ENCODE peak calls at places on chromosomes 11 and 22, in six cellular contexts. O is HCT116, G is HepG2, E is K562, K is GM12878, S is H1. Z is an unnamed sample.

GRCh38 chr11:68341557-68342458 is 29.4 kb downstream of the LRP5 start:
- DNase-seq in K (no peak), O (no peak), G (no peak), S (no peak), E (no peak), Z (no peak)

GRCh38 chr11:87819141-87819540 is 356.1 kb downstream of the RAB38 start:
- DNase-seq in E (no peak), K (no peak), O (no peak), S (no peak), G (no peak), Z (no peak)

GRCh38 chr11:119739975-119740374 is 11.0 kb upstream of the NECTIN1 start:
- DNase-seq in S (no peak), G (no peak), O (no peak), K (no peak), E (no peak), Z (no peak)

GRCh38 chr22:32043391-32043790 is 330 bp downstream of the SLC5A1 start:
- DNase-seq in O (no peak), K (no peak), G (no peak), S (no peak), E (no peak), Z (no peak)

GRCh38 chr11:125154380-125155099 is 10.0 kb upstream of the PKNOX2 start:
- DNase-seq in S (no peak), O (no peak), K (no peak), E (no peak), G (no peak), Z (no peak)

GRCh38 chr11:117171648-117172051 is 6.9 kb upstream of the SIDT2 start:
- DNase-seq in E (peak; percentile 57), K (no peak), S (no peak), G (no peak), O (no peak), Z (no peak)

GRCh38 chr22:33666661-33667619 is 253.3 kb downstream of the LARGE1 start:
- DNase-seq in S (no peak), O (no peak), G (no peak), E (no peak), K (peak; percentile 1), Z (peak; percentile 18)

GRCh38 chr22:22974795-22975580 is 87.4 kb downstream of the IGLL5 start:
- DNase-seq in E (peak; percentile 36), K (no peak), S (no peak), G (no peak), O (no peak), Z (no peak)

GRCh38 chr11:114099392-114100178 is 40.1 kb downstream of the ZBTB16 start:
- DNase-seq in K (no peak), E (no peak), O (no peak), S (no peak), G (no peak), Z (no peak)

GRCh38 chr22:36873614-36874308 is 13.0 kb downstream of the NCF4 start:
- DNase-seq in G (peak; percentile 62), S (no peak), E (peak; percentile 18), O (peak; percentile 37), K (peak; percentile 69), Z (no peak)

GRCh38 chr22:30612789-30613188 is 5.8 kb downstream of the TCN2 start:
- DNase-seq in E (no peak), K (no peak), S (no peak), O (no peak), G (no peak), Z (no peak)

GRCh38 chr11:127564803-127565202 is 564.2 kb upstream of the KIRREL3 start:
- DNase-seq in K (no peak), G (no peak), O (no peak), S (no peak), E (no peak), Z (no peak)

GRCh38 chr11:64289011-64289564 is 2.0 kb upstream of the KCNK4 start:
- DNase-seq in S (no peak), K (no peak), G (no peak), E (no peak), O (no peak), Z (no peak)

GRCh38 chr11:13776134-13776815 is 107.8 kb downstream of the FAR1 start:
- DNase-seq in O (peak; percentile 15), G (no peak), K (no peak), S (no peak), E (no peak), Z (no peak)

GRCh38 chr11:124769804-124770774 is 8.0 kb upstream of the ESAM start:
- DNase-seq in E (no peak), K (no peak), S (no peak), G (peak; percentile 51), O (peak; percentile 35), Z (no peak)

GRCh38 chr22:50560034-50560433 is 2.7 kb downstream of the SYCE3 start:
- DNase-seq in E (no peak), G (no peak), S (no peak), K (no peak), O (no peak), Z (no peak)

GRCh38 chr22:28843633-28844032 is 39.7 kb upstream of the ZNRF3 start:
- DNase-seq in O (no peak), K (no peak), S (no peak), E (no peak), G (no peak), Z (no peak)

GRCh38 chr11:20259506-20259905 is 99.2 kb upstream of the DBX1 start:
- DNase-seq in O (no peak), S (no peak), E (no peak), K (no peak), G (no peak), Z (no peak)

GRCh38 chr11:1388763-1389102 is 1.0 kb upstream of the BRSK2 start:
- DNase-seq in E (no peak), S (peak; percentile 62), K (no peak), O (no peak), G (no peak), Z (no peak)

GRCh38 chr11:120239713-120240640 is at the start of gene POU2F3:
- DNase-seq in S (peak; percentile 79), E (peak; percentile 43), O (no peak), K (no peak), G (no peak), Z (no peak)

GRCh38 chr22:41380993-41381328 is 781 bp upstream of the TEF start:
- DNase-seq in O (peak; percentile 67), G (peak; percentile 83), E (no peak), S (no peak), K (no peak), Z (no peak)

GRCh38 chr11:35735903-35736302 is 73.3 kb downstream of the TRIM44 start:
- DNase-seq in E (no peak), G (no peak), K (no peak), S (no peak), O (no peak), Z (no peak)

GRCh38 chr22:48644108-48644507 is 1183.6 kb downstream of the BRD1 start:
- DNase-seq in K (no peak), G (peak; percentile 46), E (no peak), S (no peak), O (no peak), Z (no peak)
- H3K9me3 ChIP-seq in K (no peaks in the 10 kb centered on the region), G (no peaks in the 10 kb centered on the region), E (no peaks in the 10 kb centered on the region), S (no peaks in the 10 kb centered on the region), O (no peaks in the 10 kb centered on the region), Z (no peaks in the 10 kb centered on the region)

GRCh38 chr22:49077586-49077985 is 750.1 kb downstream of the BRD1 start:
- DNase-seq in E (no peak), K (no peak), S (no peak), O (no peak), G (no peak), Z (no peak)
- TF ChIP-seq ZNF274 in E (no peak), K (no peak), S (no peak), O (no peak), G (no peak), Z (no peak)

DNA sequence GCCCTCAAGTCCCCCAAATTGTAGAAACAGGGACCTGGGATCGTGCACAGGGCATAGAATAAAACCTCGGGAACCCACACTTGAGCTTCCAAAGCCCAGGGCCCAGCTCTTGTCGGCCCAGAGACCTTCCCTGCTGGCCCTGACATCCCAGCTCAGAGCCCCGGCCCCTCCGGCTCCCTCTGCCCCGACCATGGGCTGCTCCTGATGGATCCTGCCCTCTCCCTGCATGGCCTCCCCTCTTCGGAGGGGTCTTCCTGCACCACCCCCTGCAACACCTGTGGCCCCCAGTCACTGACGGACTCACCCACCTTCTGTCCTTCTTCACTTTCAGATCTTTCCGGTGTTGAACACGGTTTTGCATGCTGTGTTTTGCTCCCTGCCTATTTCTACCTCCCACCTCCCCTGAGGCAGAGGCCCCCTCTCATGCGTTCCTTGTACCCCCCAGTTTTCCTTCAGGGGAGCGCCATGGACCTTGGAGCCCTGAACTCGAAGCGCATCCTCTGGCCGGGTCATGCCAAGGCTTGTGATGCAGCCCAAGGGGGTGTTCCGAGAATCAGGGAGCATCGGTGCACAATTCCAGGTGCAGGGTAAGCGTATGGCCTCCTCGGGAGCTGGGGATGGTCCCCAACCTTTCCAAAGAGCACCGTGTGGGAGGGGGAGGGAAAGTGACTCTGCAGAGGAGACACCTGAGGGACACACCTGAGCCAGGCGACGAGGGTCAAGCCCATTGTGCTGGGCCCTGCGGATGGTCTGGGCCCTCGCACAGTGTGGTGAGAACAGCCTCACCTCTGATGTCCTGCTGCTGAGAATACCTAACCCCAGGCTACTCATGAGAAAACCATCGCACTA is 666.4 kb downstream of the BRD1 start:
- DNase-seq in E (no peak), G (no peak), S (no peak), K (no peak), O (no peak), Z (no peak)
- H3K9me3 ChIP-seq in E (no peaks in the 10 kb centered on the region), G (no peaks in the 10 kb centered on the region), S (no peaks in the 10 kb centered on the region), K (no peaks in the 10 kb centered on the region), O (no peaks in the 10 kb centered on the region), Z (no peaks in the 10 kb centered on the region)

GRCh38 chr11:2808850-2809847 is 76.4 kb downstream of the CDKN1C start:
- DNase-seq in O (no peak), S (no peak), K (no peak), G (no peak), E (no peak), Z (no peak)

GRCh38 chr11:2809854-2810253 is 75.7 kb downstream of the CDKN1C start:
- DNase-seq in K (no peak), S (no peak), E (no peak), G (no peak), O (no peak), Z (no peak)

GRCh38 chr11:2812371-2812991 is 73.1 kb downstream of the CDKN1C start:
- DNase-seq in G (no peak), K (no peak), O (no peak), E (no peak), S (no peak), Z (no peak)

GRCh38 chr11:2811206-2812091 is 74.1 kb downstream of the CDKN1C start:
- DNase-seq in E (peak; percentile 53), O (no peak), S (no peak), G (no peak), K (no peak), Z (no peak)

DNA sequence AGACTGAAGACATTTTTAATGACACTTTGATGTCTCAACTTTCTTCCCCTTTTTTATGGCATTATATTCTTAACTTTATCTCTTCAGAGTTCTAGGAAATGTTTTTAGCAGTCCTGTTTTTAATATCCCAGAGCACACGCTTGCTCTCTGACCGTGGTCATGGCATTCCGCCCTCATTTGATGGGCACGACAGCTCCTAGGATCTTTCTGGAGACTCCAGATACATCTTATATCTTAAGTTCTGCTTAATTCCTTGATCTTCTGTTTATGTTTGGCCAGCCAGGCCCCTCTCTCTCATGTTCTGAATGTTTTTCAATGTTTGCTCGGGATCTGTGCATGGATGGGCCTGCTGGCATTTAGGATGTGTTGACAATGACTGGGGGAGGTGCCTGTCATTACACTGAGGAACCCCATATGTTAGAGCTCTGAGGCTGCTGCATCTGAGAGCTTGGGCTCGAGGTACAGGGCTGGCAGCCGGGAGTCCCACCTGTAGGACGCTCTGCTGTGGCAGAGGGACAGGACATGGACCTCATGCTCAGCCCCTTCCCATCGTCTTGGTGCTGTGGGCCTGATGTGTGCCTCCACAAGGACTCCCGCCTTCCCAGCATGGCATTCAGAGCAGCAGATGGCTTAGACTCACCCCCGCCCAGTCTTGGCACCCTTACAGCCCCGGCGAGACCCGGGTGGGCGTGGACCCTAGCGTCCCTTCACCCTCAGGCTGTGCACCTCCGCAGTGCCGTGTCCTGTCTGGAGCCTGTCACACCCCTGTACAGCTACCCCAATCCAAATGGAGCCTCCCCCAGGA is 75.0 kb downstream of the CDKN1C start:
- DNase-seq in E (no peak), O (no peak), K (no peak), G (no peak), S (no peak), Z (no peak)
- TF ChIP-seq ZNF274 in E (no peak), O (no peak), K (no peak), G (no peak), S (no peak), Z (no peak)